ENCODE peak calls at places on chromosome 17, in five cellular contexts. One of them, this sample, is unnamed.

GRCh38 chr17:1475321-1475854 is 17.1 kb downstream of the MYO1C start:
- DNase-seq in tibial nerve: no peak
- DNase-seq in suprapubic skin: no peak
- DNase-seq in stomach: no peak
- DNase-seq in testis: no peak
- DNase-seq in this sample: no peak

GRCh38 chr17:38897176-38897575 is 27.3 kb downstream of the LASP1 start:
- DNase-seq in suprapubic skin: no peak
- DNase-seq in stomach: no peak
- DNase-seq in tibial nerve: peak; percentile 58
- DNase-seq in testis: peak; percentile 69
- DNase-seq in this sample: no peak

GRCh38 chr17:36128411-36128978 is 24.9 kb downstream of the CCL4 start:
- DNase-seq in testis: no peak
- DNase-seq in tibial nerve: no peak
- DNase-seq in suprapubic skin: no peak
- DNase-seq in stomach: no peak
- DNase-seq in this sample: no peak

GRCh38 chr17:41463746-41464145 is 3.4 kb downstream of the KRT32 start:
- DNase-seq in tibial nerve: no peak
- DNase-seq in testis: no peak
- DNase-seq in suprapubic skin: no peak
- DNase-seq in stomach: no peak
- DNase-seq in this sample: no peak

GRCh38 chr17:60506312-60506711 is 19.7 kb downstream of the APPBP2 start:
- DNase-seq in testis: no peak
- DNase-seq in tibial nerve: no peak
- DNase-seq in suprapubic skin: no peak
- DNase-seq in stomach: no peak
- DNase-seq in this sample: no peak

GRCh38 chr17:79619636-79620206 is 8.9 kb upstream of the RBFOX3 start:
- DNase-seq in tibial nerve: no peak
- DNase-seq in testis: peak; percentile 12
- DNase-seq in stomach: no peak
- DNase-seq in suprapubic skin: peak; percentile 27
- DNase-seq in this sample: peak; percentile 12

GRCh38 chr17:5282639-5283217 is 644 bp downstream of the RABEP1 start:
- DNase-seq in tibial nerve: no peak
- DNase-seq in stomach: no peak
- DNase-seq in testis: peak; percentile 50
- DNase-seq in suprapubic skin: peak; percentile 68
- DNase-seq in this sample: peak; percentile 22

GRCh38 chr17:81939881-81940385 is 2.8 kb upstream of the PYCR1 start:
- DNase-seq in tibial nerve: no peak
- DNase-seq in stomach: peak; percentile 62
- DNase-seq in testis: peak; percentile 41
- DNase-seq in suprapubic skin: no peak
- DNase-seq in this sample: peak; percentile 64

GRCh38 chr17:36689089-36689667 is 87.8 kb downstream of the MRM1 start:
- DNase-seq in suprapubic skin: no peak
- DNase-seq in testis: no peak
- DNase-seq in stomach: no peak
- DNase-seq in tibial nerve: no peak
- DNase-seq in this sample: no peak

GRCh38 chr17:49585422-49586027 is 9.9 kb downstream of the NXPH3 start:
- DNase-seq in testis: no peak
- DNase-seq in stomach: no peak
- DNase-seq in suprapubic skin: no peak
- DNase-seq in tibial nerve: no peak
- DNase-seq in this sample: no peak

GRCh38 chr17:9643611-9644010 is 1.7 kb upstream of the USP43 start:
- DNase-seq in stomach: no peak
- DNase-seq in tibial nerve: no peak
- DNase-seq in suprapubic skin: no peak
- DNase-seq in testis: no peak
- DNase-seq in this sample: no peak

GRCh38 chr17:27239584-27239983 is 54.3 kb upstream of the WSB1 start:
- DNase-seq in tibial nerve: no peak
- DNase-seq in testis: no peak
- DNase-seq in suprapubic skin: no peak
- DNase-seq in stomach: no peak
- DNase-seq in this sample: no peak

GRCh38 chr17:78163881-78164747 is 4.3 kb upstream of the SYNGR2 start:
- DNase-seq in tibial nerve: no peak
- DNase-seq in suprapubic skin: no peak
- DNase-seq in stomach: peak; percentile 80
- DNase-seq in testis: no peak
- DNase-seq in this sample: no peak

GRCh38 chr17:17472333-17472920 is 4.4 kb upstream of the MED9 start:
- DNase-seq in testis: no peak
- DNase-seq in tibial nerve: no peak
- DNase-seq in suprapubic skin: no peak
- DNase-seq in stomach: no peak
- DNase-seq in this sample: no peak

GRCh38 chr17:35750526-35751395 is 2.3 kb downstream of the GAS2L2 start:
- DNase-seq in suprapubic skin: no peak
- DNase-seq in testis: no peak
- DNase-seq in tibial nerve: no peak
- DNase-seq in stomach: no peak
- DNase-seq in this sample: no peak

GRCh38 chr17:13005530-13005929 is 12.3 kb downstream of the ELAC2 start:
- DNase-seq in stomach: no peak
- DNase-seq in tibial nerve: no peak
- DNase-seq in suprapubic skin: peak; percentile 20
- DNase-seq in testis: no peak
- DNase-seq in this sample: no peak

GRCh38 chr17:48457080-48457836 is 27.2 kb upstream of the SKAP1 start:
- DNase-seq in stomach: peak; percentile 63
- DNase-seq in suprapubic skin: peak; percentile 66
- DNase-seq in testis: peak; percentile 71
- DNase-seq in tibial nerve: no peak
- DNase-seq in this sample: peak; percentile 16

GRCh38 chr17:3887811-3888210 is 5.0 kb downstream of the CAMKK1 start:
- DNase-seq in stomach: no peak
- DNase-seq in suprapubic skin: no peak
- DNase-seq in tibial nerve: no peak
- DNase-seq in testis: no peak
- DNase-seq in this sample: no peak

GRCh38 chr17:3890082-3890892 is 2.6 kb downstream of the CAMKK1 start:
- DNase-seq in suprapubic skin: peak; percentile 95
- DNase-seq in testis: peak; percentile 71
- DNase-seq in tibial nerve: peak; percentile 50
- DNase-seq in stomach: peak; percentile 41
- DNase-seq in this sample: peak; percentile 95

GRCh38 chr17:3887394-3887793 is 5.5 kb downstream of the CAMKK1 start:
- DNase-seq in tibial nerve: no peak
- DNase-seq in suprapubic skin: no peak
- DNase-seq in stomach: no peak
- DNase-seq in testis: no peak
- DNase-seq in this sample: no peak

GRCh38 chr17:3889613-3890012 is 3.2 kb downstream of the CAMKK1 start:
- DNase-seq in suprapubic skin: no peak
- DNase-seq in testis: no peak
- DNase-seq in tibial nerve: no peak
- DNase-seq in stomach: no peak
- DNase-seq in this sample: no peak

DNA sequence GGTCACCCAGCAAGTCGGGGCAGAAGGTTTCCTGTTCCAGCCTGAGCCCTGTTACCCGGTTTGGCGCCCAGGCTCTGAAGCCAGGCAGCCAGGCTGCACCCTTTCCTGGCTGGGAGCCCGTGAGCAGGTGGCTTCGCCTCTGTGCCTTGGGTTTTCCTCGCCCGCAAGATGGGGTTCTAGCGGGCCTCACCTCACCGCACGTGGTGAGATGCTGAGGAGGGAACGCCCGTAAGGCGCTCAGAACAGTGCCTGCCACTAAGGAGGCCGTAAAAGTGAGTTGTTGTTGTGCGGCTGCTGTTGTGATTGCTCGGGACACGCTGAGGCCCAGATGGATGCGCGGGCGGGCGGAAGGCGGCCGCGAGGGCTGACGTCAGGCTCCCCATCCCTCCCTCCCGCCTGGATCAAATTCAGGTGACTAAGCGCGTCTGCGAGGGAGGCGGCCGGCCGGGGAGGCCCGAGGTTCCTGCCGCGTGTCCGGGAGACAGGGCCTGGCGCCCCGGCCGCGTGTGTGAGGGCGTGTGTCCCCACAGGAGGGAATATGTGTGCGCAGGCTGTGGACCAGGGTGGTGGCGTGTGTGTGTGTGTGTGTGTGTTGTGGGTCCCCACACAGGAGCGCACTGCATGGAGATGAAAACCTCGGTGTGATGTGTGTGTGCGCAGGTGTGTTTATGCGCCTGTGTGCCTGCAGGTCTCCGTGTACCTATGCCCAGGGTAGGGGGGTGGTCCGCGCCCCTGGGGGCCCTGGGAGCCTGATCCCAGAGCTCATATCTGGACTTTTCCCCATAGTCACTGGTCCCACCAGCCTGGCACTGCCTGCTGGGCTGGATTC is 4.3 kb downstream of the CAMKK1 start:
- DNase-seq in tibial nerve: peak; percentile 65
- DNase-seq in suprapubic skin: peak; percentile 93
- DNase-seq in testis: peak; percentile 87
- DNase-seq in stomach: peak; percentile 81
- DNase-seq in this sample: peak; percentile 96
- TF ChIP-seq POLR2A in tibial nerve: no peak
- TF ChIP-seq POLR2A in suprapubic skin: peak; percentile 24
- TF ChIP-seq POLR2A in testis: no peak
- TF ChIP-seq POLR2A in stomach: no peak
- TF ChIP-seq POLR2A in this sample: peak; percentile 37

GRCh38 chr17:55728361-55728760 is 5.7 kb upstream of the TMEM100 start:
- DNase-seq in suprapubic skin: no peak
- DNase-seq in stomach: no peak
- DNase-seq in tibial nerve: no peak
- DNase-seq in testis: no peak
- DNase-seq in this sample: no peak
- H3K4me1 ChIP-seq in suprapubic skin: peaks cover 56% of the 10 kb centered on the region
- H3K4me1 ChIP-seq in stomach: peaks cover 70% of the 10 kb centered on the region
- H3K4me1 ChIP-seq in tibial nerve: no peaks in the 10 kb centered on the region
- H3K4me1 ChIP-seq in testis: peaks cover 24% of the 10 kb centered on the region
- H3K4me1 ChIP-seq in this sample: no peaks in the 10 kb centered on the region

GRCh38 chr17:62067165-62068145 is 2.4 kb upstream of the MED13 start:
- DNase-seq in testis: no peak
- DNase-seq in stomach: no peak
- DNase-seq in suprapubic skin: no peak
- DNase-seq in tibial nerve: no peak
- DNase-seq in this sample: no peak
- H3K27me3 ChIP-seq in testis: no peaks in the 10 kb centered on the region
- H3K27me3 ChIP-seq in stomach: no peaks in the 10 kb centered on the region
- H3K27me3 ChIP-seq in suprapubic skin: no peaks in the 10 kb centered on the region
- H3K27me3 ChIP-seq in tibial nerve: no peaks in the 10 kb centered on the region
- H3K27me3 ChIP-seq in this sample: no peaks in the 10 kb centered on the region

GRCh38 chr17:75845058-75845711 is 981 bp upstream of the UNC13D start:
- DNase-seq in testis: peak; percentile 83
- DNase-seq in tibial nerve: peak; percentile 59
- DNase-seq in stomach: peak; percentile 93
- DNase-seq in suprapubic skin: peak; percentile 93
- DNase-seq in this sample: peak; percentile 62
- TF ChIP-seq POLR2A in testis: no peak
- TF ChIP-seq POLR2A in tibial nerve: no peak
- TF ChIP-seq POLR2A in stomach: peak; percentile 34
- TF ChIP-seq POLR2A in suprapubic skin: no peak
- TF ChIP-seq POLR2A in this sample: no peak

GRCh38 chr17:19768046-19768782 is 20.1 kb upstream of the ALDH3A1 start:
- DNase-seq in testis: no peak
- DNase-seq in suprapubic skin: peak; percentile 41
- DNase-seq in tibial nerve: no peak
- DNase-seq in stomach: no peak
- DNase-seq in this sample: no peak
- H3K4me1 ChIP-seq in testis: no peaks in the 10 kb centered on the region
- H3K4me1 ChIP-seq in suprapubic skin: peaks cover 7% of the 10 kb centered on the region
- H3K4me1 ChIP-seq in tibial nerve: no peaks in the 10 kb centered on the region
- H3K4me1 ChIP-seq in stomach: peaks cover 5% of the 10 kb centered on the region
- H3K4me1 ChIP-seq in this sample: no peaks in the 10 kb centered on the region

DNA sequence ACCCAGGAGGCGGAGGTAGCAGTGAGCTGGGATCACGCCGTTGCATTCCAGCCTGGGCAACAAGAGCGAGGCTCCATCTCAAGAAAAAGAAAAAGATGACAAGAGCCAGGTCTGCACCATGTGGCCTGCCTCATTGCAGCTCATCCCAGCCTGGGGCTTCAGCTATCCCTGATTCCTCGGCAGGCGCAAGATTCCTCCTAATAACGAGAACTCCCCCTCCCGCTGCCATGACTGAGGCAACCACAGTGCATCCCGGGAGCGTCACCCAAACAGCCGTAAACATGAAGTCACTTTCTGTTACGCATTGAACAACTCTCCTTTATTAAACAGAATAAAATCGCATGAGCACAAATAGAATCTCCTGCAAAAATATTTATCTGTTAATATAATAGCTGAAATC is 120.6 kb downstream of the MGAT5B start:
- DNase-seq in suprapubic skin: no peak
- DNase-seq in testis: no peak
- DNase-seq in tibial nerve: no peak
- DNase-seq in stomach: no peak
- DNase-seq in this sample: no peak
- H3K27me3 ChIP-seq in suprapubic skin: peaks cover 41% of the 10 kb centered on the region
- H3K27me3 ChIP-seq in testis: no peaks in the 10 kb centered on the region
- H3K27me3 ChIP-seq in tibial nerve: no peaks in the 10 kb centered on the region
- H3K27me3 ChIP-seq in stomach: no peaks in the 10 kb centered on the region
- H3K27me3 ChIP-seq in this sample: no peaks in the 10 kb centered on the region

This sample was measured in uterus.